ENCODE peak calls at places on chromosome 9, in nine cellular contexts. V, M, D, I, R, U, X, A and S are unnamed samples.
A peak's percentile ranks its signal among the peaks of the same experiment; 100 is the strongest.

GRCh38 chr9:33884856-33885701 is 68.1 kb downstream of the UBE2R2 start:
- DNase-seq in V (no peak), M (no peak), D (peak; percentile 64), I (no peak), R (no peak), U (peak; percentile 28), X (peak; percentile 48), A (no peak), S (peak; percentile 17)

GRCh38 chr9:109806506-109807115 is 26.6 kb downstream of the PALM2AKAP2 start:
- DNase-seq in V (peak; percentile 8), M (no peak), D (peak; percentile 69), I (no peak), R (no peak), U (peak; percentile 85), X (peak; percentile 74), A (no peak), S (no peak)

GRCh38 chr9:77514886-77515711 is 133.0 kb downstream of the GNA14 start:
- DNase-seq in V (peak; percentile 5), M (no peak), D (peak; percentile 17), I (peak; percentile 69), R (no peak), U (peak; percentile 42), X (peak; percentile 90), A (no peak), S (peak; percentile 86)

GRCh38 chr9:110443146-110443877 is 105.6 kb upstream of the TXNDC8 start:
- DNase-seq in V (peak; percentile 51), M (no peak), D (peak; percentile 89), I (peak; percentile 47), R (no peak), U (peak; percentile 83), X (peak; percentile 70), A (no peak), S (peak; percentile 27)

GRCh38 chr9:31321256-31321655 is 1063.2 kb upstream of the ACO1 start:
- DNase-seq in V (no peak), M (no peak), D (no peak), I (no peak), R (no peak), U (no peak), X (no peak), A (no peak), S (no peak)

GRCh38 chr9:92247296-92247695 is 46.2 kb downstream of the IARS1 start:
- DNase-seq in V (no peak), M (no peak), D (no peak), I (no peak), R (no peak), U (no peak), X (no peak), A (no peak), S (no peak)

GRCh38 chr9:88746029-88746743 is 211.2 kb downstream of the NXNL2 start:
- DNase-seq in V (no peak), M (no peak), D (peak; percentile 97), I (no peak), R (no peak), U (peak; percentile 95), X (peak; percentile 88), A (no peak), S (peak; percentile 65)

GRCh38 chr9:124480621-124480981 is 26.6 kb downstream of the NR5A1 start:
- DNase-seq in V (peak; percentile 20), M (no peak), D (peak; percentile 13), I (no peak), R (peak; percentile 83), U (peak; percentile 48), X (no peak), A (peak; percentile 59), S (peak; percentile 98)

GRCh38 chr9:15246688-15247087 is 60.3 kb downstream of the TTC39B start:
- DNase-seq in V (peak; percentile 89), M (peak; percentile 1), D (no peak), I (peak; percentile 35), R (no peak), U (no peak), X (peak; percentile 25), A (no peak), S (peak; percentile 59)

GRCh38 chr9:15248596-15248995 is 58.4 kb downstream of the TTC39B start:
- DNase-seq in V (no peak), M (no peak), D (no peak), I (no peak), R (no peak), U (no peak), X (no peak), A (no peak), S (no peak)

GRCh38 chr9:15250013-15250412 is 57.0 kb downstream of the TTC39B start:
- DNase-seq in V (no peak), M (no peak), D (no peak), I (no peak), R (peak; percentile 35), U (no peak), X (no peak), A (no peak), S (no peak)

GRCh38 chr9:15248106-15248505 is 58.9 kb downstream of the TTC39B start:
- DNase-seq in V (no peak), M (no peak), D (no peak), I (no peak), R (no peak), U (no peak), X (no peak), A (no peak), S (no peak)

GRCh38 chr9:15249042-15249818 is 57.8 kb downstream of the TTC39B start:
- DNase-seq in V (no peak), M (no peak), D (peak; percentile 65), I (no peak), R (peak; percentile 59), U (peak; percentile 77), X (peak; percentile 68), A (no peak), S (peak; percentile 89)
- H3K27ac ChIP-seq in V (no peak overlapping the region), M (no peak overlapping the region), D (peak overlapping the region; percentile 13), I (no peak overlapping the region), R (peak overlapping the region; percentile 0), U (peak overlapping the region; percentile 67), X (peak overlapping the region; percentile 17), A (no peak overlapping the region), S (peak overlapping the region; percentile 63)

GRCh38 chr9:132163457-132163875 is 1.6 kb downstream of the NTNG2 start:
- DNase-seq in V (no peak), M (no peak), D (peak; percentile 30), I (no peak), R (peak; percentile 65), U (peak; percentile 68), X (no peak), A (no peak), S (peak; percentile 90)

GRCh38 chr9:132160802-132161742 is 786 bp upstream of the NTNG2 start:
- DNase-seq in V (peak; percentile 57), M (no peak), D (peak; percentile 74), I (no peak), R (peak; percentile 76), U (peak; percentile 87), X (peak; percentile 71), A (peak; percentile 70), S (peak; percentile 97)

GRCh38 chr9:132162764-132163456 is 1.1 kb downstream of the NTNG2 start:
- DNase-seq in V (no peak), M (no peak), D (no peak), I (no peak), R (peak; percentile 51), U (no peak), X (no peak), A (no peak), S (no peak)

GRCh38 chr9:132163876-132164603 is 2.2 kb downstream of the NTNG2 start:
- DNase-seq in V (no peak), M (no peak), D (no peak), I (no peak), R (peak; percentile 67), U (no peak), X (no peak), A (no peak), S (no peak)

DNA sequence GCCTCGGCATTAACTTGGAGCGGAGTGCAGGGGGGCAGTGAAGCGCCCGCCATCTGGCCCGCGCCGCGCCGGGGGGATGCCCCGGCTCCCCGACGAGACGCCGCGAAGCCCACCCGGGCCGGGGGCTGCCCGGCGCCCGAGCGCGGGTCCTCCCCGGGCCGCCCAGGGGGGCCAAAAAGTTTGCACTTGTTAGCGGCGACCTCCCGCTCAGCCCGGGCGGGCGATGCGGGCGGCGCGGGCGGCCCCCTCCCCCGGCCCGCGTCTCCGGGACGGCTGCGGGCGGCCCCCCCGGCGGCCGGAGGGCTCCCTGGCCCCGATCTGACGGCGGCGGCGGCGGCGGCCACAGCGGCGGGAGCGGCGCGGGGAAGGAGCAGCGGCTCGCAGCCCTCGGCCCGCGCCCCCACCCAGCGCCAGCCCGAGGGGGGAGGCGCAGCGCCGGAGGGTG is at the start of gene NTNG2:
- DNase-seq in V (no peak), M (no peak), D (no peak), I (no peak), R (no peak), U (no peak), X (no peak), A (no peak), S (peak; percentile 90)
- H3K4me3 ChIP-seq in V (peak within 1 kb of the TSS; percentile 54), M (peak within 1 kb of the TSS; percentile 51), D (peak within 1 kb of the TSS; percentile 64), I (peak within 1 kb of the TSS; percentile 56), R (peak within 1 kb of the TSS; percentile 74), U (peak within 1 kb of the TSS; percentile 83), X (peak within 1 kb of the TSS; percentile 80), A (peak within 1 kb of the TSS; percentile 72), S (peak within 1 kb of the TSS; percentile 78)

GRCh38 chr9:136211006-136211405 is 6.1 kb upstream of the LHX3 start:
- DNase-seq in V (no peak), M (no peak), D (no peak), I (no peak), R (no peak), U (no peak), X (no peak), A (no peak), S (no peak)
- H4K20me1 ChIP-seq in V (no peaks in the 10 kb centered on the region), M (peaks cover 14% of the 10 kb centered on the region), D (no peaks in the 10 kb centered on the region), I (peaks cover 11% of the 10 kb centered on the region), R (peaks cover 48% of the 10 kb centered on the region), U (no peaks in the 10 kb centered on the region), X (peaks cover 18% of the 10 kb centered on the region), A (peaks cover 1% of the 10 kb centered on the region), S (peaks cover 14% of the 10 kb centered on the region)

GRCh38 chr9:17611342-17611741 is 32.5 kb downstream of the SH3GL2 start:
- DNase-seq in V (no peak), M (no peak), D (no peak), I (no peak), R (no peak), U (no peak), X (no peak), A (no peak), S (no peak)

GRCh38 chr9:17613723-17614122 is 34.9 kb downstream of the SH3GL2 start:
- DNase-seq in V (peak; percentile 41), M (no peak), D (peak; percentile 92), I (no peak), R (peak; percentile 41), U (peak; percentile 67), X (peak; percentile 84), A (no peak), S (no peak)

GRCh38 chr9:17614246-17614645 is 35.4 kb downstream of the SH3GL2 start:
- DNase-seq in V (no peak), M (no peak), D (no peak), I (no peak), R (no peak), U (no peak), X (no peak), A (no peak), S (no peak)

GRCh38 chr9:17611921-17612320 is 33.1 kb downstream of the SH3GL2 start:
- DNase-seq in V (no peak), M (no peak), D (no peak), I (no peak), R (no peak), U (no peak), X (no peak), A (no peak), S (no peak)

DNA sequence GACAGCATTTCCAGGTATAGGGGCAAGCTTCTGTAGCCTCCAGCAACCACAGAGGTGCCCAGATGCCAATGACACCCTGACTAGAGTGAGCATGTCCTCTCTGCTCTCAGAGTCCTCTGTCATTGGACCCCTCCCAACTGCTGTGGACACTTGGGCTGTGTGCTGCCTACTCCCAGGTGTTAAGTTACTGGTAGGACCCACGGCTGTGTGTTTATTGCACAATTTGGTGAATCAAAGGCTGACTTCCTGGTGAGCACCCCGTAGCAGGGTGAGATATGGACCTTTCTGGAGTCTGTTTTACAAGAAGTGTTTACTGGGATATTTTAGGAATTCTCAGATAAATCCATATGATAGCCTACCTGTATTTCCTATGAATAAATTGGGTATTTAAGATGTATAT is 36.1 kb downstream of the SH3GL2 start:
- DNase-seq in V (no peak), M (no peak), D (no peak), I (no peak), R (no peak), U (no peak), X (no peak), A (no peak), S (no peak)
- H3K27ac ChIP-seq in V (no peak overlapping the region), M (no peak overlapping the region), D (no peak overlapping the region), I (no peak overlapping the region), R (no peak overlapping the region), U (no peak overlapping the region), X (no peak overlapping the region), A (no peak overlapping the region), S (no peak overlapping the region)